ENCODE peak calls at places on chromosomes 4 and X, in six cellular contexts. W is stromal cell of bone marrow, V is coronary artery, C is HFFc6, P is AG09309, A is left kidney. Z is an unnamed sample.

GRCh38 chr4:85610450-85610849 is 135.5 kb downstream of the ARHGAP24 start:
- DNase-seq in W (no peak), V (no peak), C (no peak), P (no peak), A (no peak), Z (no peak)

GRCh38 chr4:130646886-130647285 is 1550.9 kb downstream of the C4orf33 start:
- DNase-seq in W (no peak), V (no peak), C (no peak), P (no peak), A (no peak), Z (no peak)

GRCh38 chrX:99857455-99857854 is 552.6 kb downstream of the PCDH19 start:
- DNase-seq in W (no peak), V (no peak), C (no peak), P (no peak), A (no peak), Z (no peak)

GRCh38 chr4:108264693-108265092 is 96.0 kb upstream of the LEF1 start:
- DNase-seq in W (no peak), V (no peak), C (no peak), P (no peak), A (no peak), Z (no peak)

GRCh38 chr4:108941914-108942379 is 179.1 kb upstream of the ETNPPL start:
- DNase-seq in W (no peak), V (no peak), C (no peak), P (no peak), A (peak; percentile 85), Z (no peak)

GRCh38 chr4:5003372-5003857 is 15.8 kb downstream of the CYTL1 start:
- DNase-seq in W (no peak), V (no peak), C (no peak), P (no peak), A (no peak), Z (no peak)

GRCh38 chrX:10326578-10326977 is 169.8 kb downstream of the CLCN4 start:
- DNase-seq in W (peak; percentile 31), V (no peak), C (no peak), P (peak; percentile 3), A (no peak), Z (no peak)

GRCh38 chr4:8675383-8675782 is 82.8 kb downstream of the CPZ start:
- DNase-seq in W (no peak), V (peak; percentile 43), C (no peak), P (no peak), A (peak; percentile 86), Z (no peak)

GRCh38 chrX:24241822-24242648 is 71.8 kb downstream of the SUPT20HL2 start:
- DNase-seq in W (no peak), V (no peak), C (no peak), P (no peak), A (peak; percentile 60), Z (no peak)

GRCh38 chrX:48083212-48083611 is 11.8 kb upstream of the ZNF630 start:
- DNase-seq in W (no peak), V (no peak), C (peak; percentile 25), P (no peak), A (peak; percentile 70), Z (peak; percentile 31)

GRCh38 chrX:119015407-119016242 is 41.2 kb downstream of the LONRF3 start:
- DNase-seq in W (peak; percentile 69), V (no peak), C (peak; percentile 94), P (peak; percentile 42), A (peak; percentile 15), Z (no peak)